ENCODE peak calls at places on chromosomes 7 and 10, in four cellular contexts. V is A172, X is cardiac septum, P is G401. G is an unnamed sample.

GRCh38 chr10:14688606-14689005 is 86.1 kb downstream of the FAM107B start:
- DNase-seq in P (no peak), V (no peak), X (no peak), G (no peak)

GRCh38 chr10:103845983-103846382 is 9.4 kb downstream of the SH3PXD2A start:
- DNase-seq in X (no peak), V (no peak), P (no peak), G (peak)

GRCh38 chr7:29565982-29566746 is 2.5 kb downstream of the PRR15 start:
- DNase-seq in P (no peak), X (no peak), V (no peak), G (no peak)

GRCh38 chr7:151310578-151310977 is 31.0 kb upstream of the NUB1 start:
- DNase-seq in X (no peak), V (no peak), P (no peak), G (no peak)

GRCh38 chr7:45987521-45988290 is 66.6 kb upstream of the IGFBP3 start:
- DNase-seq in X (no peak), P (no peak), V (no peak), G (no peak)

GRCh38 chr7:77537595-77538185 is 595 bp downstream of the PTPN12 start:
- DNase-seq in V (no peak), X (no peak), P (peak), G (no peak)

GRCh38 chr7:139827042-139827441 is 2.0 kb upstream of the TBXAS1 start:
- DNase-seq in P (no peak), X (no peak), V (no peak), G (no peak)

GRCh38 chr10:34530778-34531177 is 284.3 kb downstream of the PARD3 start:
- DNase-seq in X (no peak), P (no peak), V (no peak), G (no peak)

GRCh38 chr7:144546795-144547194 is 143.3 kb upstream of the NOBOX start:
- DNase-seq in X (no peak), V (no peak), P (no peak), G (no peak)

GRCh38 chr10:104680467-104681401 is 39.6 kb downstream of the SORCS3 start:
- DNase-seq in P (no peak), X (no peak), V (no peak), G (no peak)

GRCh38 chr7:92731327-92732063 is 104.9 kb downstream of the CDK6 start:
- DNase-seq in X (no peak), P (no peak), V (no peak), G (no peak)

GRCh38 chr10:132645630-132646442 is 108.2 kb downstream of the INPP5A start:
- DNase-seq in V (no peak), P (no peak), X (peak), G (no peak)

GRCh38 chr10:91944880-91945630 is 21.5 kb downstream of the BTAF1 start:
- DNase-seq in X (no peak), V (peak), P (no peak), G (no peak)

GRCh38 chr10:34967411-34967880 is 122.7 kb downstream of the CUL2 start:
- DNase-seq in P (peak), V (no peak), X (peak), G (no peak)

GRCh38 chr10:79266092-79266491 is 81.2 kb upstream of the PPIF start:
- DNase-seq in P (no peak), V (peak), X (no peak), G (no peak)

GRCh38 chr7:32357535-32358277 is 132.5 kb downstream of the LSM5 start:
- DNase-seq in X (no peak), P (peak), V (no peak), G (no peak)

GRCh38 chr10:68156373-68157185 is 47.3 kb downstream of the MYPN start:
- DNase-seq in P (peak), V (peak), X (no peak), G (peak)

GRCh38 chr10:964988-965417 is 23.2 kb upstream of the GTPBP4 start:
- DNase-seq in V (no peak), X (no peak), P (no peak), G (no peak)

GRCh38 chr7:3575753-3576531 is 274.9 kb downstream of the SDK1 start:
- DNase-seq in X (no peak), P (no peak), V (no peak), G (no peak)

GRCh38 chr7:7596156-7596555 is 29.5 kb downstream of the MIOS start:
- DNase-seq in X (no peak), P (no peak), V (no peak), G (no peak)

GRCh38 chr10:131663411-131663810 is 237.4 kb upstream of the PPP2R2D start:
- DNase-seq in P (no peak), V (no peak), X (peak), G (no peak)

GRCh38 chr10:5776881-5777197 is 36.4 kb downstream of the GDI2 start:
- DNase-seq in X (no peak), P (peak), V (peak), G (no peak)

GRCh38 chr10:96560970-96561887 is 25.6 kb downstream of the TM9SF3 start:
- DNase-seq in P (no peak), V (no peak), X (no peak), G (no peak)

GRCh38 chr7:41685684-41686083 is 17.2 kb downstream of the INHBA start:
- DNase-seq in V (peak), P (no peak), X (no peak), G (no peak)

GRCh38 chr7:156777364-156778069 is 115.5 kb downstream of the LMBR1 start:
- DNase-seq in P (no peak), X (no peak), V (no peak), G (no peak)

GRCh38 chr10:110425684-110426293 is 71.9 kb upstream of the DUSP5 start:
- DNase-seq in P (no peak), X (no peak), V (peak), G (no peak)

GRCh38 chr7:12162420-12163113 is 48.5 kb upstream of the TMEM106B start:
- DNase-seq in X (no peak), P (no peak), V (peak), G (no peak)

GRCh38 chr10:80275135-80275498 is 14.3 kb downstream of the MAT1A start:
- DNase-seq in V (no peak), P (no peak), X (no peak), G (no peak)

GRCh38 chr7:28682811-28683210 is 270.5 kb downstream of the CREB5 start:
- DNase-seq in V (no peak), P (no peak), X (no peak), G (no peak)

GRCh38 chr10:125084191-125085186 is 75.9 kb downstream of the CTBP2 start:
- DNase-seq in V (peak), X (no peak), P (peak), G (no peak)

GRCh38 chr10:111756541-111757061 is 427.0 kb downstream of the GPAM start:
- DNase-seq in P (peak), V (peak), X (no peak), G (no peak)

GRCh38 chr10:29703276-29703675 is 68.5 kb upstream of the SVIL start:
- DNase-seq in P (no peak), V (no peak), X (no peak), G (no peak)

GRCh38 chr7:88985309-88985708 is 189.8 kb upstream of the TEX47 start:
- DNase-seq in X (no peak), P (no peak), V (no peak), G (no peak)

G was measured in KG1.